ENCODE peak calls at places on chromosomes 7 and 10, in ten cellular contexts. One of them, this sample, is unnamed.

GRCh38 chr10:131764929-131765328 is 135.9 kb upstream of the PPP2R2D start:
- DNase-seq in left lung: no peak
- DNase-seq in tibial nerve: no peak
- DNase-seq in Peyer's patch: no peak
- DNase-seq in RWPE1: no peak
- DNase-seq in breast epithelium: no peak
- DNase-seq in upper lobe of left lung: no peak
- DNase-seq in heart left ventricle: no peak
- DNase-seq in mesendoderm: no peak
- DNase-seq in OCI-LY7: no peak
- DNase-seq in this sample: no peak

GRCh38 chr10:14017380-14017943 is 313.3 kb downstream of the FRMD4A start:
- DNase-seq in left lung: no peak
- DNase-seq in tibial nerve: no peak
- DNase-seq in Peyer's patch: no peak
- DNase-seq in RWPE1: no peak
- DNase-seq in breast epithelium: no peak
- DNase-seq in upper lobe of left lung: no peak
- DNase-seq in heart left ventricle: no peak
- DNase-seq in mesendoderm: no peak
- DNase-seq in OCI-LY7: no peak
- DNase-seq in this sample: no peak

GRCh38 chr10:50625663-50626062 is 1.9 kb upstream of the SGMS1 start:
- DNase-seq in left lung: no peak
- DNase-seq in tibial nerve: no peak
- DNase-seq in Peyer's patch: no peak
- DNase-seq in RWPE1: no peak
- DNase-seq in breast epithelium: no peak
- DNase-seq in upper lobe of left lung: no peak
- DNase-seq in heart left ventricle: no peak
- DNase-seq in mesendoderm: peak; percentile 27
- DNase-seq in OCI-LY7: peak; percentile 33
- DNase-seq in this sample: no peak

GRCh38 chr10:106559442-106559841 is 605.1 kb downstream of the SORCS1 start:
- DNase-seq in left lung: no peak
- DNase-seq in tibial nerve: no peak
- DNase-seq in Peyer's patch: no peak
- DNase-seq in RWPE1: no peak
- DNase-seq in breast epithelium: no peak
- DNase-seq in upper lobe of left lung: no peak
- DNase-seq in heart left ventricle: no peak
- DNase-seq in mesendoderm: no peak
- DNase-seq in OCI-LY7: no peak
- DNase-seq in this sample: no peak

GRCh38 chr7:104643587-104644217 is 315.3 kb downstream of the LHFPL3 start:
- DNase-seq in left lung: no peak
- DNase-seq in tibial nerve: no peak
- DNase-seq in Peyer's patch: no peak
- DNase-seq in RWPE1: peak; percentile 13
- DNase-seq in breast epithelium: no peak
- DNase-seq in upper lobe of left lung: no peak
- DNase-seq in heart left ventricle: no peak
- DNase-seq in mesendoderm: peak; percentile 47
- DNase-seq in OCI-LY7: peak; percentile 13
- DNase-seq in this sample: no peak

GRCh38 chr7:47574473-47575328 is 7.2 kb downstream of the TNS3 start:
- DNase-seq in left lung: no peak
- DNase-seq in tibial nerve: no peak
- DNase-seq in Peyer's patch: peak; percentile 87
- DNase-seq in RWPE1: no peak
- DNase-seq in breast epithelium: no peak
- DNase-seq in upper lobe of left lung: no peak
- DNase-seq in heart left ventricle: no peak
- DNase-seq in mesendoderm: no peak
- DNase-seq in OCI-LY7: peak; percentile 93
- DNase-seq in this sample: no peak

GRCh38 chr7:148050492-148051158 is 539.9 kb upstream of the C7orf33 start:
- DNase-seq in left lung: no peak
- DNase-seq in tibial nerve: no peak
- DNase-seq in Peyer's patch: no peak
- DNase-seq in RWPE1: no peak
- DNase-seq in breast epithelium: no peak
- DNase-seq in upper lobe of left lung: no peak
- DNase-seq in heart left ventricle: no peak
- DNase-seq in mesendoderm: no peak
- DNase-seq in OCI-LY7: no peak
- DNase-seq in this sample: no peak

GRCh38 chr10:47361293-47361692 is 13.1 kb downstream of the RBP3 start:
- DNase-seq in left lung: no peak
- DNase-seq in tibial nerve: no peak
- DNase-seq in Peyer's patch: peak; percentile 52
- DNase-seq in RWPE1: peak; percentile 32
- DNase-seq in breast epithelium: peak; percentile 49
- DNase-seq in upper lobe of left lung: no peak
- DNase-seq in heart left ventricle: no peak
- DNase-seq in mesendoderm: peak; percentile 88
- DNase-seq in OCI-LY7: peak; percentile 44
- DNase-seq in this sample: no peak

GRCh38 chr7:140552240-140552679 is 73.0 kb upstream of the MKRN1 start:
- DNase-seq in left lung: no peak
- DNase-seq in tibial nerve: no peak
- DNase-seq in Peyer's patch: no peak
- DNase-seq in RWPE1: no peak
- DNase-seq in breast epithelium: no peak
- DNase-seq in upper lobe of left lung: no peak
- DNase-seq in heart left ventricle: no peak
- DNase-seq in mesendoderm: no peak
- DNase-seq in OCI-LY7: no peak
- DNase-seq in this sample: no peak

GRCh38 chr7:29955799-29956476 is 33.7 kb downstream of the SCRN1 start:
- DNase-seq in left lung: no peak
- DNase-seq in tibial nerve: no peak
- DNase-seq in Peyer's patch: peak; percentile 62
- DNase-seq in RWPE1: no peak
- DNase-seq in breast epithelium: no peak
- DNase-seq in upper lobe of left lung: no peak
- DNase-seq in heart left ventricle: no peak
- DNase-seq in mesendoderm: no peak
- DNase-seq in OCI-LY7: peak; percentile 69
- DNase-seq in this sample: no peak

GRCh38 chr10:75841266-75841665 is 409.8 kb downstream of the LRMDA start:
- DNase-seq in left lung: no peak
- DNase-seq in tibial nerve: no peak
- DNase-seq in Peyer's patch: no peak
- DNase-seq in RWPE1: no peak
- DNase-seq in breast epithelium: no peak
- DNase-seq in upper lobe of left lung: no peak
- DNase-seq in heart left ventricle: no peak
- DNase-seq in mesendoderm: no peak
- DNase-seq in OCI-LY7: no peak
- DNase-seq in this sample: no peak

GRCh38 chr7:140656548-140657515 is 15.9 kb upstream of the ADCK2 start:
- DNase-seq in left lung: no peak
- DNase-seq in tibial nerve: no peak
- DNase-seq in Peyer's patch: peak; percentile 84
- DNase-seq in RWPE1: peak; percentile 59
- DNase-seq in breast epithelium: peak; percentile 69
- DNase-seq in upper lobe of left lung: no peak
- DNase-seq in heart left ventricle: peak; percentile 49
- DNase-seq in mesendoderm: no peak
- DNase-seq in OCI-LY7: peak; percentile 54
- DNase-seq in this sample: no peak

GRCh38 chr10:4310153-4310552 is 515.9 kb upstream of the AKR1E2 start:
- DNase-seq in left lung: no peak
- DNase-seq in tibial nerve: no peak
- DNase-seq in Peyer's patch: no peak
- DNase-seq in RWPE1: no peak
- DNase-seq in breast epithelium: no peak
- DNase-seq in upper lobe of left lung: no peak
- DNase-seq in heart left ventricle: no peak
- DNase-seq in mesendoderm: no peak
- DNase-seq in OCI-LY7: no peak
- DNase-seq in this sample: no peak
- H3K27ac ChIP-seq in left lung: no peak overlapping the region
- H3K27ac ChIP-seq in tibial nerve: no peak overlapping the region
- H3K27ac ChIP-seq in Peyer's patch: no peak overlapping the region
- H3K27ac ChIP-seq in RWPE1: no peak overlapping the region
- H3K27ac ChIP-seq in breast epithelium: no peak overlapping the region
- H3K27ac ChIP-seq in upper lobe of left lung: no peak overlapping the region
- H3K27ac ChIP-seq in heart left ventricle: peak overlapping the region; percentile 55
- H3K27ac ChIP-seq in mesendoderm: no peak overlapping the region
- H3K27ac ChIP-seq in OCI-LY7: no peak overlapping the region
- H3K27ac ChIP-seq in this sample: no peak overlapping the region

DNA sequence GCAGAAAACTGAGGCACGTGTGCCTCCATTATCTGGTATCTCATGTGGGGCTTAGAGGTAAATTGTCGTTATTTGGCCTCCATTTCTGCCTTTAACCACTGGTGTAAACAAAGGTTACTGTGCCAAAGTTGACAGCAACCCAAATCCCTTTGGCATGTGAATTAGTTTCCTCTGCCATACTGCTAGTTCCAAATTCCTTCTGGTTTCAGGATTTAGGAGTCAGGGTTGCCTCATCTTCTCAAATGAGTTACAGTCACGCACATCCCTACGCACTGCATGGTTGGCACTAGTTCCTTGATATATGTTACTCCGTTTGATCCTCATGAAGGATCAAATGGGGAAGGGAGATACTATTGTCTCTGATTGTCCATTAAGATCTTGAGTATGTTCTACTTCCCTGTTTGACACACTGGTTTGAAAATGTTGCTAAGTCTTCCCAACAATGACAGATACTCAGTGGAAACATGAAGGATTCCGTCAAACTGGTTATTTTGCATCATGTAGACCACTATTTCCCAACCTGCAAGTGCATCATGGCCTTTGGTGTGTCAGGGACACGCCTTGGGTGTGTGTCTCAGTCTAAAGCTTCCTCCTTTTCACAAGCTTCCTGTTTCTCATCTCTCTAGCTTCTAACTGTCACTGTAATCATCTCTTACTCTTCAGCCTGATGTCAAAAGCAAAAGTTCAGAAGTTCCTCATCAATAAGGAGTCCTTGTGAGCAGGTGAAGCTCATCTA is at the start of gene LIPN:
- DNase-seq in left lung: no peak
- DNase-seq in tibial nerve: peak; percentile 44
- DNase-seq in Peyer's patch: no peak
- DNase-seq in RWPE1: no peak
- DNase-seq in breast epithelium: no peak
- DNase-seq in upper lobe of left lung: no peak
- DNase-seq in heart left ventricle: no peak
- DNase-seq in mesendoderm: no peak
- DNase-seq in OCI-LY7: peak; percentile 2
- DNase-seq in this sample: no peak
- H3K27ac ChIP-seq in left lung: no peak within 1 kb of the TSS
- H3K27ac ChIP-seq in tibial nerve: peak within 1 kb of the TSS; percentile 27
- H3K27ac ChIP-seq in Peyer's patch: no peak within 1 kb of the TSS
- H3K27ac ChIP-seq in RWPE1: no peak within 1 kb of the TSS
- H3K27ac ChIP-seq in breast epithelium: no peak within 1 kb of the TSS
- H3K27ac ChIP-seq in upper lobe of left lung: peak within 1 kb of the TSS; percentile 55
- H3K27ac ChIP-seq in heart left ventricle: no peak within 1 kb of the TSS
- H3K27ac ChIP-seq in mesendoderm: no peak within 1 kb of the TSS
- H3K27ac ChIP-seq in OCI-LY7: no peak within 1 kb of the TSS
- H3K27ac ChIP-seq in this sample: no peak within 1 kb of the TSS

GRCh38 chr7:110541962-110542361 is 549.0 kb upstream of the LRRN3 start:
- DNase-seq in left lung: no peak
- DNase-seq in tibial nerve: no peak
- DNase-seq in Peyer's patch: no peak
- DNase-seq in RWPE1: peak; percentile 51
- DNase-seq in breast epithelium: no peak
- DNase-seq in upper lobe of left lung: no peak
- DNase-seq in heart left ventricle: no peak
- DNase-seq in mesendoderm: no peak
- DNase-seq in OCI-LY7: no peak
- DNase-seq in this sample: no peak
- H3K27ac ChIP-seq in left lung: no peak overlapping the region
- H3K27ac ChIP-seq in tibial nerve: no peak overlapping the region
- H3K27ac ChIP-seq in Peyer's patch: no peak overlapping the region
- H3K27ac ChIP-seq in RWPE1: no peak overlapping the region
- H3K27ac ChIP-seq in breast epithelium: no peak overlapping the region
- H3K27ac ChIP-seq in upper lobe of left lung: no peak overlapping the region
- H3K27ac ChIP-seq in heart left ventricle: no peak overlapping the region
- H3K27ac ChIP-seq in mesendoderm: no peak overlapping the region
- H3K27ac ChIP-seq in OCI-LY7: no peak overlapping the region
- H3K27ac ChIP-seq in this sample: no peak overlapping the region

GRCh38 chr7:111290419-111290818 is 199.5 kb downstream of the LRRN3 start:
- DNase-seq in left lung: no peak
- DNase-seq in tibial nerve: no peak
- DNase-seq in Peyer's patch: no peak
- DNase-seq in RWPE1: no peak
- DNase-seq in breast epithelium: no peak
- DNase-seq in upper lobe of left lung: no peak
- DNase-seq in heart left ventricle: no peak
- DNase-seq in mesendoderm: no peak
- DNase-seq in OCI-LY7: no peak
- DNase-seq in this sample: no peak
- H3K27ac ChIP-seq in left lung: no peak overlapping the region
- H3K27ac ChIP-seq in tibial nerve: no peak overlapping the region
- H3K27ac ChIP-seq in Peyer's patch: no peak overlapping the region
- H3K27ac ChIP-seq in RWPE1: no peak overlapping the region
- H3K27ac ChIP-seq in breast epithelium: no peak overlapping the region
- H3K27ac ChIP-seq in upper lobe of left lung: no peak overlapping the region
- H3K27ac ChIP-seq in heart left ventricle: no peak overlapping the region
- H3K27ac ChIP-seq in mesendoderm: no peak overlapping the region
- H3K27ac ChIP-seq in OCI-LY7: no peak overlapping the region
- H3K27ac ChIP-seq in this sample: no peak overlapping the region

DNA sequence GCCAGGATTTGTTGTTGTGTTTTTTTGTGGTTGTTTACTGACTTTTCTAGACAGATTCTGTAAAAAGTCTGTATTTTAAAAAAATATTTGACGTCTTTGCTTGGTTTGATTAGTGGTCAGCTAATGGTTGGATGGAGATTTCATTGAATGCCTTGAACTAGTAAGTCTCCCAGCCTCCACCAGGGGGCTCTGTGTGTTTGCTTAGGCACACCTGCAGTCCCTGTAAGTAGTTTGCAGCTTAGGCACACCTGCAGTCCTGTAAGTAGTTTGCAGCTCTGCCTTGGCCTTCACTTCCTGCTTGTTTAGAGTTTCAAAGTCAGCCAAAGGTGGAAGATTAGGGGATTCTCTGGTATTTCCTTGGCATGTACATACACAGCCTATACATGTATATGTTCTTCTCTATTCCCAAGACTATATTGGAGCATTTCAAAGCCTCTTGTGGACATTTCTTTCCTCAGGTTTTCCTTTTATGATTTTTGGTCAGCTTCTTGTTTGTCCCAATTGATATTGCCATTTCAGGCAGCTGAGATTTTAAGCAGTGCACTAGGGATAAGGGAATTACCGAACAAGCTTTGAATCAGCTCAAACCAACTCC is 101.6 kb downstream of the CCSER2 start:
- DNase-seq in left lung: no peak
- DNase-seq in tibial nerve: peak; percentile 38
- DNase-seq in Peyer's patch: peak; percentile 90
- DNase-seq in RWPE1: peak; percentile 64
- DNase-seq in breast epithelium: peak; percentile 58
- DNase-seq in upper lobe of left lung: no peak
- DNase-seq in heart left ventricle: peak; percentile 38
- DNase-seq in mesendoderm: peak; percentile 91
- DNase-seq in OCI-LY7: peak; percentile 86
- DNase-seq in this sample: peak; percentile 6
- H3K27ac ChIP-seq in left lung: no peak overlapping the region
- H3K27ac ChIP-seq in tibial nerve: no peak overlapping the region
- H3K27ac ChIP-seq in Peyer's patch: no peak overlapping the region
- H3K27ac ChIP-seq in RWPE1: no peak overlapping the region
- H3K27ac ChIP-seq in breast epithelium: no peak overlapping the region
- H3K27ac ChIP-seq in upper lobe of left lung: no peak overlapping the region
- H3K27ac ChIP-seq in heart left ventricle: no peak overlapping the region
- H3K27ac ChIP-seq in mesendoderm: no peak overlapping the region
- H3K27ac ChIP-seq in OCI-LY7: no peak overlapping the region
- H3K27ac ChIP-seq in this sample: no peak overlapping the region